ENCODE peak calls at places on chromosomes 12 and 14, in four cellular contexts. M is WTC11, C is HepG2, P is SK-N-SH. I is an unnamed sample.

GRCh38 chr12:79046021-79046420 is 181.4 kb downstream of the SYT1 start:
- DNase-seq in M (no peak), C (no peak), P (no peak), I (no peak)

GRCh38 chr12:124392271-124392990 is 97.5 kb downstream of the RFLNA start:
- DNase-seq in M (peak; percentile 68), C (no peak), P (peak; percentile 77), I (peak; percentile 35)

GRCh38 chr12:132444957-132445883 is 44.7 kb upstream of the FBRSL1 start:
- DNase-seq in M (no peak), C (no peak), P (no peak), I (no peak)

GRCh38 chr12:107843351-107844311 is 69.1 kb downstream of the ASCL4 start:
- DNase-seq in M (peak; percentile 50), C (no peak), P (peak; percentile 85), I (no peak)

GRCh38 chr14:21244546-21244945 is 24.7 kb downstream of the HNRNPC start:
- DNase-seq in M (no peak), C (no peak), P (no peak), I (no peak)

GRCh38 chr12:109759595-109759994 is 46.0 kb downstream of the FAM222A start:
- DNase-seq in M (peak; percentile 11), C (no peak), P (peak; percentile 20), I (no peak)

GRCh38 chr12:103495158-103495782 is 498 bp downstream of the C12orf42 start:
- DNase-seq in M (peak; percentile 81), C (no peak), P (peak; percentile 76), I (peak; percentile 28)

GRCh38 chr14:98136019-98136418 is 1136.0 kb downstream of the BCL11B start:
- DNase-seq in M (no peak), C (no peak), P (no peak), I (no peak)

GRCh38 chr14:104898870-104899510 is 25.7 kb upstream of the PLD4 start:
- DNase-seq in M (no peak), C (no peak), P (no peak), I (no peak)

GRCh38 chr14:102503576-102504224 is 5.9 kb downstream of the ANKRD9 start:
- DNase-seq in M (no peak), C (no peak), P (no peak), I (no peak)

GRCh38 chr12:25976289-25976688 is 17.8 kb downstream of the RASSF8 start:
- DNase-seq in M (no peak), C (no peak), P (no peak), I (no peak)

GRCh38 chr12:104470521-104470920 is 13.8 kb downstream of the CHST11 start:
- DNase-seq in M (no peak), C (no peak), P (no peak), I (no peak)

GRCh38 chr14:21093769-21094681 is 4.4 kb downstream of the ZNF219 start:
- DNase-seq in M (peak; percentile 78), C (no peak), P (peak; percentile 71), I (no peak)

GRCh38 chr14:75334191-75335051 is 55.8 kb downstream of the FOS start:
- DNase-seq in M (no peak), C (no peak), P (no peak), I (no peak)

GRCh38 chr14:96042218-96042930 is 3.2 kb downstream of the C14orf132 start:
- DNase-seq in M (no peak), C (no peak), P (no peak), I (no peak)

GRCh38 chr12:44296624-44297197 is 460.8 kb downstream of the TMEM117 start:
- DNase-seq in M (no peak), C (peak; percentile 66), P (no peak), I (no peak)

GRCh38 chr14:71466251-71466650 is 466.0 kb upstream of the RGS6 start:
- DNase-seq in M (no peak), C (no peak), P (no peak), I (no peak)

GRCh38 chr12:6959376-6960290 is 8.5 kb downstream of the PTPN6 start:
- DNase-seq in M (no peak), C (no peak), P (no peak), I (no peak)

GRCh38 chr12:130932061-130932650 is 21.6 kb upstream of the ADGRD1 start:
- DNase-seq in M (no peak), C (no peak), P (no peak), I (no peak)

GRCh38 chr14:72812292-72812851 is 81.5 kb downstream of the DPF3 start:
- DNase-seq in M (peak; percentile 27), C (no peak), P (no peak), I (no peak)

GRCh38 chr14:95291859-95292542 is 27.7 kb downstream of the CLMN start:
- DNase-seq in M (no peak), C (no peak), P (peak; percentile 48), I (peak; percentile 46)

GRCh38 chr14:36847366-36847765 is 185.7 kb downstream of the PAX9 start:
- DNase-seq in M (no peak), C (no peak), P (no peak), I (no peak)

GRCh38 chr14:64422753-64423152 is 34.6 kb downstream of the MTHFD1 start:
- DNase-seq in M (no peak), C (no peak), P (no peak), I (no peak)

GRCh38 chr14:61560323-61560722 is 135.0 kb upstream of the HIF1A start:
- DNase-seq in M (no peak), C (peak; percentile 65), P (no peak), I (no peak)

GRCh38 chr12:52496590-52497071 is 3.6 kb upstream of the KRT6A start:
- DNase-seq in M (peak; percentile 42), C (no peak), P (no peak), I (no peak)
- TF ChIP-seq FOXJ3 in M (no peak), C (no peak), P (no peak), I (no peak)

GRCh38 chr12:117059156-117059555 is 40.1 kb downstream of the TESC start:
- DNase-seq in M (no peak), C (no peak), P (no peak), I (no peak)

GRCh38 chr12:117060927-117061300 is 38.3 kb downstream of the TESC start:
- DNase-seq in M (no peak), C (no peak), P (no peak), I (no peak)

GRCh38 chr12:117058442-117059072 is 40.7 kb downstream of the TESC start:
- DNase-seq in M (no peak), C (peak; percentile 52), P (no peak), I (no peak)

GRCh38 chr12:117061555-117062079 is 37.6 kb downstream of the TESC start:
- DNase-seq in M (no peak), C (no peak), P (no peak), I (no peak)

DNA sequence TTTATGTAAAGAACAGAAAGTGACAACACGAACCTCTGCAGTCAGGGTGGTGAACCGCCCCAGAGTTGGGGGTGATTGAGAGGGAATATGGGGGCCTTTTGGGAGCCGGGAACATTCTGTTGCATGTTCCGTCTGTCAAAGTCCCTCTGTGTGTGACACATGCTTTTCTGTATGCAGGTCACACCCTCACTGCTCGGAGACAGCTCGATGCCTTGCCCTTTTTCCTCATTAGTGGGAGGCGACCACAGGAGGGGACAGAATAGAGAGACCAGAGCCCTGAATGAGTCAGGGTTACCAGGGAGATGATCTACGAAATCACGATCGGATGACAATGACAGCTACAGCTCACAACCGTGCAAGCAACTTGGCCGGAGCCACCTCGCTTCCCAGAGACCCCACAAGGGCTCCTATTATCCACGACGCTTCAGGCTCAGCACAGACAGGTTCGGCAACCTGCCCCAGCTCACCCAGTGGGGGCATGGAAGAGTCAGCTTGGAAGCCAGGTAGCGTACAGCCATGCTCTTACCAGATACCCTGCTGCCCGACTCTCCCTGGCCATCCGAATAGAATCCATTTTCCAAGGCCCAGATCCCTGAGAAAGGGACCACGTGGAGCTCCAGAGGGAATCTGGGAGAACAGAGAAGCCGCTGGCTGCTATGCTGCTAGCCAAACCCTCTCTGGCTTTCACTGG is 38.8 kb downstream of the TESC start:
- DNase-seq in M (no peak), C (no peak), P (no peak), I (peak; percentile 49)
- TF ChIP-seq FOXJ3 in M (no peak), C (no peak), P (no peak), I (no peak)

DNA sequence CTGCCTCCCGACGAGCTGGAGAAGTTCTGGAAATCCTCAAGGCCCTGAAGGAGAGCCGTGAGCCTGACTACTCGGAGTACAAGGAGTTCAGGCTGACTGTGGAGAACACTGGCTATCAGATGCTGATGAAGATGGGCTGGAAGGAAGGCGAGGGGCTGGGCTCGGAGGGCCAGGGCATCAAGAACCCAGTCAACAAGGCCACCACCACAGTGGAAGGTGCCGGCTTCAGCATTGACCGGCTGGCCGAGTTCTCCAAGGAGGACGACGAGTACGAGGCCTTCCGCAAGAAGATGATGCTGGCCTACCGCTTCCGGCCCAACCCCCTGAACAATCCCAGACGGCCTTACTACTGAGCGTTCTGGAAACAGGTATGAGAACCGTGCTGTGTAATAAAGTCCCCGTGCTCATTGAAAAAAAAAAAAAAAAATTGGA is 366.1 kb upstream of the ATXN7L3B start:
- DNase-seq in M (no peak), C (no peak), P (no peak), I (peak; percentile 64)
- TF ChIP-seq FOXJ3 in M (no peak), C (no peak), P (no peak), I (no peak)

GRCh38 chr14:100051543-100051942 is 13.7 kb upstream of the EVL start:
- DNase-seq in M (no peak), C (no peak), P (no peak), I (no peak)

GRCh38 chr14:100048786-100049185 is 16.4 kb upstream of the EVL start:
- DNase-seq in M (no peak), C (no peak), P (no peak), I (no peak)

GRCh38 chr14:100052819-100053218 is 12.4 kb upstream of the EVL start:
- DNase-seq in M (no peak), C (no peak), P (no peak), I (no peak)

GRCh38 chr14:100049220-100049619 is 16.0 kb upstream of the EVL start:
- DNase-seq in M (no peak), C (peak; percentile 26), P (no peak), I (no peak)

GRCh38 chr14:100051103-100051502 is 14.1 kb upstream of the EVL start:
- DNase-seq in M (no peak), C (no peak), P (no peak), I (no peak)
- TF ChIP-seq FOXJ3 in M (no peak), C (no peak), P (no peak), I (no peak)

DNA sequence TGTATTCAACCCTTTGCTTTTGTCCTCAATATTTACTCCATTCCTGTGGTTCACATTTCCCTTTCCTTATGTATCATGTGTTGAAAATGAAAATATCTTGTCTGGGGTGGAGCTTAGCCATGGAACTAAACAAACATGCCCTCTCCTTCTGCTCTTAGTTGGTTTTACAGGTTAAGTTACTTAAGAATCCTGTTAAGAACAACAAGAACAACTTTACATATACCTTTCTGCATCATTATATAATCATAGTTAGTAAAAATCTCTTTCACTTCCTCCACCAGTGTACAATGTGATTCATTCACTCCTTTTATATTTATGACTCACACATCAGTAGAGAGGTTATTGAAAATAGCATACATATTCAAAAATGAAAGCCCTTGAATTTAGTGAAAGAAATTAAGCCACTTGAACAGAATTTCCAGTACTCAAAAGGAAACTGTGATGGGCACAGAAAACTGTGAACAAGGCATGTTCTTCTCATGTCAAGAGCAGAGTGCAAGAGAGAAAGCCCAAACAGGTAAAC is 307.7 kb downstream of the CCDC91 start:
- DNase-seq in M (no peak), C (no peak), P (no peak), I (no peak)
- TF ChIP-seq FOXJ3 in M (no peak), C (no peak), P (no peak), I (no peak)

GRCh38 chr14:69266572-69267345 is 6.8 kb downstream of the GALNT16 start:
- DNase-seq in M (no peak), C (no peak), P (no peak), I (no peak)
- TF ChIP-seq FOXJ3 in M (no peak), C (no peak), P (no peak), I (no peak)